ENCODE peak calls at places on chromosome 22, in six cellular contexts. R is body of pancreas, T is endodermal cell, C is fibroblast of pulmonary artery, M is lower lobe of right lung, W is neural progenitor cell. J is an unnamed sample.

GRCh38 chr22:48153726-48154125 is 1391.3 kb downstream of the TBC1D22A start:
- DNase-seq in T (no peak), M (no peak), W (no peak), R (no peak), C (no peak), J (no peak)

GRCh38 chr22:38097058-38097457 is 13.1 kb upstream of the SLC16A8 start:
- DNase-seq in T (peak), W (peak), C (no peak), M (no peak), R (no peak), J (no peak)

GRCh38 chr22:21762712-21763581 is 27.4 kb upstream of the YPEL1 start:
- DNase-seq in W (no peak), R (no peak), M (no peak), C (no peak), T (no peak), J (no peak)

GRCh38 chr22:20584872-20585639 is 77.6 kb downstream of the MED15 start:
- DNase-seq in T (no peak), W (no peak), C (no peak), R (peak), M (peak), J (no peak)

GRCh38 chr22:39253427-39254070 is 8.8 kb upstream of the PDGFB start:
- DNase-seq in M (no peak), C (peak), T (peak), W (no peak), R (peak), J (no peak)

GRCh38 chr22:30015846-30016245 is 64.4 kb upstream of the HORMAD2 start:
- DNase-seq in C (peak), M (no peak), T (no peak), W (no peak), R (no peak), J (no peak)

GRCh38 chr22:47386812-47387510 is 624.5 kb downstream of the TBC1D22A start:
- DNase-seq in C (no peak), M (no peak), R (no peak), T (no peak), W (no peak), J (peak)

GRCh38 chr22:33658775-33659174 is 261.5 kb downstream of the LARGE1 start:
- DNase-seq in T (no peak), M (no peak), W (no peak), R (peak), C (peak), J (no peak)

GRCh38 chr22:28955817-28956216 is 72.4 kb downstream of the ZNRF3 start:
- DNase-seq in W (no peak), C (no peak), T (no peak), R (no peak), M (no peak), J (no peak)

GRCh38 chr22:36577019-36577418 is 48.1 kb upstream of the EIF3D start:
- DNase-seq in W (no peak), M (no peak), R (no peak), C (peak), T (peak), J (no peak)

GRCh38 chr22:37818397-37819099 is 4.6 kb upstream of the GALR3 start:
- DNase-seq in W (peak), T (peak), C (peak), R (peak), M (peak), J (peak)

GRCh38 chr22:30027791-30028190 is 52.5 kb upstream of the HORMAD2 start:
- DNase-seq in C (no peak), W (no peak), T (no peak), R (no peak), M (no peak), J (no peak)

GRCh38 chr22:42343136-42343484 is 72.7 kb upstream of the TCF20 start:
- DNase-seq in T (no peak), R (no peak), W (no peak), C (no peak), M (no peak), J (no peak)

GRCh38 chr22:39090426-39091064 is 6.5 kb upstream of the APOBEC3H start:
- DNase-seq in T (no peak), C (no peak), W (no peak), M (peak), R (peak), J (no peak)

GRCh38 chr22:19799322-19800190 is 39.0 kb downstream of the TBX1 start:
- DNase-seq in T (no peak), C (peak), R (no peak), W (no peak), M (peak), J (no peak)

GRCh38 chr22:40679964-40680818 is 907 bp downstream of the MCHR1 start:
- DNase-seq in R (no peak), C (peak), M (no peak), W (peak), T (peak), J (no peak)
- TF ChIP-seq CTCF in R (no peak), C (peak), M (no peak), W (no peak), T (peak), J (no peak)

GRCh38 chr22:45731798-45732495 is 60.3 kb downstream of the ATXN10 start:
- DNase-seq in W (peak), R (no peak), M (no peak), C (peak), T (no peak), J (no peak)
- TF ChIP-seq CTCF in W (peak), R (no peak), M (peak), C (peak), T (peak), J (no peak)

DNA sequence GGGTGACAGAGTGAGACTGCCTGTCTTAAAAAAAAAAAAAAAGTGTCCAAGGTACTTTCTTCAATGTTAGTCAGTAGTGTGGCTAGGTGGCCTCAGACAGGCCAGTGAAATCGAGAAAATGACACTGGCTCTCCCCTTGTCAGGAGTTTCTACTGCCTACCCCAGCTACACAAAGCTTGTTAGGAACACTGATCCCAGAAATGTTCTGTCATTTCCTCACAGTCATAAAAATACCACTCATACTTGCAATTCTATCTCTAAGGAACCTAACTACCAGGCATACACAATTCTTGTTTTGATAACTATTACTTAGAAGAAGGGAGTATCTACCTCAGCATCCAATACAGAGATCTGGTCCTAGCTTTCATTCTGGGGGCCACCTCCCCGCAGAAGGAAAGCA is 31.3 kb downstream of the ATP6V1E1 start:
- DNase-seq in R (no peak), M (no peak), T (no peak), C (no peak), W (no peak), J (no peak)
- TF ChIP-seq CTCF in R (no peak), M (no peak), T (no peak), C (no peak), W (no peak), J (no peak)

GRCh38 chr22:35219012-35219411 is 38.3 kb upstream of the HMGXB4 start:
- DNase-seq in W (no peak), T (peak), M (no peak), R (no peak), C (peak), J (no peak)

GRCh38 chr22:35218079-35218478 is 39.2 kb upstream of the HMGXB4 start:
- DNase-seq in R (no peak), T (peak), M (no peak), C (no peak), W (no peak), J (no peak)

GRCh38 chr22:35215993-35216392 is 41.3 kb upstream of the HMGXB4 start:
- DNase-seq in M (no peak), C (no peak), W (no peak), T (peak), R (no peak), J (no peak)

GRCh38 chr22:35214968-35215367 is 42.3 kb upstream of the HMGXB4 start:
- DNase-seq in T (peak), W (no peak), C (no peak), R (no peak), M (no peak), J (no peak)

GRCh38 chr22:35217541-35217940 is 39.8 kb upstream of the HMGXB4 start:
- DNase-seq in W (no peak), C (no peak), T (no peak), R (no peak), M (no peak), J (no peak)
- TF ChIP-seq CTCF in W (no peak), C (no peak), T (no peak), R (no peak), M (no peak), J (no peak)

DNA sequence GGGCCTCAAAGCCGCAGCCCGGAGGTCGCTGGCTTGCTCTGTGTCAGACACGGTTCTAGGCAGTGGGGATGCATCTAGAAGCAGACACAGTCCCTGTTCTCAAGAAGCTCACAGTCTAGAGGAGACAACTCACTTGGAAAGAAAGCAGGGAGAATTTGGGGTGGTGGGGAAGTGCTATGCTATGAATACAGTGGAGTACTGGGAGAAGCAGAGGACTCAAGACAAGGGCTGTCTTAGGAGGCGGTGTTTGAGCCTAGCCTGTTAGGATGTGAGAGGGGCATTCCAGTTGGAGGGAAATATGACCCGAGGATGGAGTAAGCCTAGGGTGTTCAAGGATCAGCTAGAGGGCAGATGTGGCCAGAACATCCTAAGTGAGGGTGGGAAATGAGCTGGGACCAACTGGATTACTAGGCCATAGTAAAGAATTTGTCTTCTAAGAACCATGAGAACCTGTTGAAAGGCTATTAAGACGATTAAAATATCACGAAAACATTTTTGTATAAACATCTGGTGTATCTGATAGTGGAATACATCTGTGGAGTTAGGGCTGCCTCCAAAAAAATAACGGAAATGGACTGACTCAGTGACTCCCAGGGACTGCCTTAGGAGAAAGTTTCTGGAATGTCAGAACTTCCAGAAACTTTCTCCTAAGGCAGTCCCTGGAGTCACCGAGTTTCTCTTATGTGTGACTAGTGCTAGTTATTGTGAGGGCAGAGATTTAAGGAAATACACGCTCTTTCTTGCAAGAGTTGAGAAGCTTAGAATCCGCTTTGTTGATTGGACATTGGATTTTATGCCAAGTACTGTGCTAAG is 1.1 kb upstream of the PITPNB start:
- DNase-seq in C (peak), T (peak), R (peak), W (peak), M (no peak), J (no peak)
- TF ChIP-seq CTCF in C (no peak), T (no peak), R (no peak), W (peak), M (no peak), J (no peak)

DNA sequence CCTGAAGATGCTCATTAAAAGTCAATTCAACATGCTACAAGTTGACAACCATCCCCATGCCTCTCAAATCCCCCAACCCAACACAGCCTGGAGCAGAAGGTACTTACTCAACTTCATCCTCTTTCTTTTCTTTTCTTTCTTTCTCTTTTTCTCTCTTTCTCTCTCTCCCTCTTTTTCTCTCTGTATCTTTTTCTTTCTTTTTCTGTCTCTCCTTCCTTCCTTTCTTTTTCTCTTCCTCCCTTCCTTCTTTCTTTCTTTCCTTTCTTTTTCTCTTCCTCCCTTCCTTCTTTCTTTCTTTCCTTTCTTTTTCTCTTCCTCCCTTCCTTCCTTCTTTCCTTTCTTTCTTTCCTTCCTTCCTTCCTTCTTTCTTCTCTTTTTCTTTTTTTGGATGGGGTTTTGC is 135.7 kb upstream of the SEZ6L start:
- DNase-seq in T (no peak), R (no peak), C (no peak), W (no peak), M (no peak), J (no peak)
- TF ChIP-seq CTCF in T (no peak), R (no peak), C (no peak), W (no peak), M (no peak), J (peak)

DNA sequence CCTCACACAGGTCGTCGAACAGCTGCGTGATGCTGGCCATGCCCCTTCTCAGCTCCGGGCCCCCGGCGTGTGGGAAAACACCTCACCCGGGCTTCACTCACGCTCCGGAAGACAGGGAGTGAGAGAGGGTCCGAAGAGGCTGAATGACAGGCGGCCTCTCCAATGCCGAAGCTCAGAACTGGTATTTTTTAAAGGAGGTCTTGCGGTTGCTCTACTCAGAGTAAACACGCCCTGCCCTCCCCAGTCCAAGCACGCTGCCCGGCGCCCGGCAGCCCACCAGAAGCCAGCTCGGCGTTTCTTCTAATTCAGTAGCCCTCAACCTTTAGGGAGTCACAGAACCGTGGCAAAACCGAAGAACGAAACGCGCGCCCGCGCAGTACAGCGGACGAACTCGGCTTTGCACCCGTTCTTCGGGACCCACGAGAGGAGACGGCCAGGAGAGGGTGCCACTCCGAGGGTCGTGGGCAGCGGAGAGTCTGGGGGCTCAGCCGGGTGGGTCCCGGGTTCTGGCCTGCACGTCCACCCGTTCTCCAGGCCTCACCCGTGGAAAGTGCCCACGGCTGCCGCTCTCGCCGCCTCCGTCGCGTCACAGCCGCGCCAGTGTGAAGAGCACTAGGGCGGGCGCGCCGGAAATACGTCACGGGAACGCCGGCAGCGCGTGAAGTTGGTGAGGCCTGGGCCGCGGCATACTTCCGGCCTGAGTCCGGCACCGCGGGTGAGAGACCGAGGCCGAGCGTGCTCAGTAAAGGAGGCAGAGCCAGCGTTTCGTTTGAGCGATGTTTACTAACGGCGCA is at the start of gene TUBGCP6:
- DNase-seq in R (peak), T (peak), W (peak), C (peak), M (peak), J (peak)
- TF ChIP-seq CTCF in R (no peak), T (peak), W (peak), C (peak), M (peak), J (no peak)

GRCh38 chr22:46354176-46354992 is 18.9 kb downstream of the TRMU start:
- DNase-seq in W (no peak), M (peak), T (no peak), R (no peak), C (no peak), J (peak)
- TF ChIP-seq CTCF in W (no peak), M (no peak), T (no peak), R (no peak), C (no peak), J (no peak)

GRCh38 chr22:23856721-23857605 is 712 bp upstream of the SLC2A11 start:
- DNase-seq in W (peak), C (peak), M (no peak), T (peak), R (peak), J (no peak)
- TF ChIP-seq CTCF in W (no peak), C (peak), M (no peak), T (peak), R (no peak), J (no peak)

J was measured in CD14-positive monocyte.